ENCODE peak calls at places on chromosomes 13 and 19, in nine cellular contexts. D, K, R, Z, V, B, E, W and I are unnamed samples.

GRCh38 chr13:90233933-90234672 is 1113.4 kb upstream of the MIR17HG start:
- DNase-seq in D (no peak), V (peak; percentile 9), W (no peak), B (no peak), K (no peak), Z (no peak), R (peak; percentile 15), E (no peak), I (no peak)

GRCh38 chr13:46858163-46858562 is 38.7 kb downstream of the HTR2A start:
- DNase-seq in K (no peak), D (no peak), E (no peak), Z (no peak), W (no peak), R (no peak), V (no peak), B (no peak), I (no peak)

GRCh38 chr13:51057931-51058330 is 53.1 kb downstream of the C13orf42 start:
- DNase-seq in K (no peak), R (no peak), E (peak; percentile 29), V (no peak), B (no peak), Z (no peak), W (no peak), D (no peak), I (no peak)

GRCh38 chr19:50969413-50969760 is at the start of gene KLK6:
- DNase-seq in D (no peak), W (peak; percentile 54), Z (no peak), E (no peak), V (no peak), B (no peak), R (no peak), K (no peak), I (no peak)

GRCh38 chr19:48674216-48674809 is 1.5 kb upstream of the NTN5 start:
- DNase-seq in V (no peak), D (no peak), K (no peak), E (no peak), R (no peak), B (no peak), Z (no peak), W (no peak), I (no peak)

GRCh38 chr13:36293497-36293896 is 4.1 kb downstream of the CCDC169 start:
- DNase-seq in D (no peak), V (no peak), E (no peak), B (no peak), Z (no peak), W (no peak), R (no peak), K (no peak), I (no peak)

GRCh38 chr13:65555973-65556372 is 1674.2 kb downstream of the PCDH9 start:
- DNase-seq in W (no peak), E (no peak), Z (no peak), K (no peak), D (no peak), V (no peak), R (no peak), B (no peak), I (no peak)

GRCh38 chr19:49438261-49438660 is 3.1 kb downstream of the SLC17A7 start:
- DNase-seq in B (no peak), W (no peak), E (no peak), V (no peak), R (no peak), K (no peak), Z (no peak), D (no peak), I (no peak)

GRCh38 chr13:35727881-35728280 is 251.4 kb upstream of the MAB21L1 start:
- DNase-seq in D (no peak), R (no peak), W (no peak), K (no peak), Z (no peak), E (no peak), V (no peak), B (no peak), I (no peak)

GRCh38 chr13:24615911-24616472 is 64.2 kb upstream of the ATP12A start:
- DNase-seq in Z (no peak), W (no peak), R (no peak), B (no peak), V (no peak), E (no peak), D (no peak), K (no peak), I (no peak)

GRCh38 chr13:50340566-50341287 is 325.5 kb downstream of the KCNRG start:
- DNase-seq in V (no peak), E (peak; percentile 56), R (no peak), Z (no peak), D (no peak), W (peak; percentile 68), B (no peak), K (no peak), I (peak; percentile 52)

GRCh38 chr13:51523082-51523518 is 61.2 kb upstream of the WDFY2 start:
- DNase-seq in K (no peak), E (peak; percentile 89), Z (peak; percentile 71), R (peak; percentile 74), W (no peak), V (peak; percentile 72), D (peak; percentile 45), B (no peak), I (peak; percentile 68)

GRCh38 chr19:50184196-50184595 is 19.2 kb upstream of the MYH14 start:
- DNase-seq in V (no peak), R (no peak), B (no peak), E (no peak), D (no peak), W (no peak), K (no peak), Z (no peak), I (no peak)

GRCh38 chr13:31982540-31982939 is 49.0 kb upstream of the FRY start:
- DNase-seq in R (peak; percentile 94), V (peak; percentile 81), D (no peak), Z (peak; percentile 65), E (no peak), W (peak; percentile 68), B (no peak), K (peak; percentile 82), I (peak; percentile 96)

GRCh38 chr13:69980799-69981198 is 126.8 kb upstream of the ATXN8OS start:
- DNase-seq in W (no peak), Z (no peak), K (no peak), B (no peak), D (no peak), V (no peak), R (no peak), E (no peak), I (no peak)

GRCh38 chr13:112450118-112450517 is 74.0 kb downstream of the SPACA7 start:
- DNase-seq in R (no peak), B (no peak), D (no peak), K (no peak), V (no peak), Z (no peak), W (no peak), E (no peak), I (no peak)

GRCh38 chr19:33777351-33777750 is 19.3 kb upstream of the KCTD15 start:
- DNase-seq in K (no peak), E (no peak), R (no peak), V (no peak), B (no peak), W (no peak), Z (no peak), D (no peak), I (no peak)

GRCh38 chr19:41792513-41793413 is 3.6 kb upstream of the CEACAM3 start:
- DNase-seq in E (no peak), D (peak; percentile 64), K (peak; percentile 66), W (peak; percentile 67), V (peak; percentile 49), Z (no peak), B (peak; percentile 28), R (peak; percentile 32), I (peak; percentile 70)

GRCh38 chr13:72204291-72204690 is 337.3 kb upstream of the DACH1 start:
- DNase-seq in E (no peak), K (no peak), W (no peak), V (peak; percentile 55), Z (no peak), R (peak; percentile 65), D (no peak), B (no peak), I (peak; percentile 70)

GRCh38 chr19:17294051-17294891 is 9.0 kb downstream of the ABHD8 start:
- DNase-seq in W (no peak), V (peak; percentile 59), Z (no peak), K (no peak), R (peak; percentile 34), B (no peak), D (peak; percentile 76), E (no peak), I (no peak)

GRCh38 chr19:42135836-42136235 is 3.6 kb upstream of the POU2F2 start:
- DNase-seq in V (no peak), D (no peak), B (no peak), K (no peak), W (no peak), R (no peak), Z (no peak), E (no peak), I (no peak)

GRCh38 chr19:34838753-34839431 is 65.9 kb upstream of the ZNF599 start:
- DNase-seq in V (peak; percentile 22), K (peak; percentile 29), R (peak; percentile 6), D (peak; percentile 20), Z (peak; percentile 67), E (no peak), B (no peak), W (no peak), I (no peak)

GRCh38 chr19:56295531-56296455 is 18.8 kb downstream of the ZSCAN5A start:
- DNase-seq in V (no peak), W (no peak), Z (no peak), B (no peak), D (no peak), E (no peak), R (no peak), K (no peak), I (no peak)

GRCh38 chr19:16435238-16435911 is 36.4 kb downstream of the EPS15L1 start:
- DNase-seq in Z (no peak), K (no peak), R (peak; percentile 99), B (no peak), V (peak; percentile 95), E (no peak), W (peak; percentile 76), D (no peak), I (peak; percentile 92)